ENCODE peak calls at places on chromosome 12, in ten cellular contexts. J is GM12865, H is astrocyte of the cerebellum, R is AG10803, G is nephron progenitor cell, Q is GM13976, F is HFFc6, W is fibroblast of villous mesenchyme, T is coronary artery, V is bronchial epithelial cell. C is an unnamed sample.

GRCh38 chr12:55955800-55956508 is 9.9 kb downstream of the PMEL start:
- DNase-seq in J (peak; percentile 44), H (no peak), R (peak; percentile 44), G (no peak), Q (no peak), F (peak; percentile 77), W (peak; percentile 55), T (no peak), V (peak; percentile 93), C (peak; percentile 40)

GRCh38 chr12:67697443-67697842 is 48.9 kb downstream of the DYRK2 start:
- DNase-seq in J (peak; percentile 16), H (peak; percentile 27), R (peak; percentile 74), G (no peak), Q (no peak), F (no peak), W (no peak), T (no peak), V (no peak), C (no peak)

GRCh38 chr12:74689071-74689655 is 151.5 kb downstream of the ATXN7L3B start:
- DNase-seq in J (peak; percentile 51), H (peak; percentile 59), R (peak; percentile 66), G (no peak), Q (peak; percentile 15), F (peak; percentile 61), W (peak; percentile 59), T (no peak), V (peak; percentile 61), C (peak; percentile 49)

GRCh38 chr12:69685810-69686209 is 13.3 kb downstream of the BEST3 start:
- DNase-seq in J (peak; percentile 20), H (peak; percentile 16), R (peak; percentile 53), G (no peak), Q (no peak), F (peak; percentile 53), W (no peak), T (no peak), V (peak; percentile 91), C (peak; percentile 8)

GRCh38 chr12:27790179-27790578 is 10.1 kb upstream of the MANSC4 start:
- DNase-seq in J (no peak), H (no peak), R (no peak), G (no peak), Q (no peak), F (no peak), W (peak; percentile 29), T (no peak), V (no peak), C (no peak)

GRCh38 chr12:24853094-24853493 is 95.8 kb downstream of the BCAT1 start:
- DNase-seq in J (no peak), H (no peak), R (no peak), G (no peak), Q (no peak), F (no peak), W (no peak), T (no peak), V (no peak), C (no peak)

GRCh38 chr12:131908082-131908715 is 13.8 kb downstream of the ULK1 start:
- DNase-seq in J (no peak), H (no peak), R (no peak), G (no peak), Q (no peak), F (no peak), W (no peak), T (no peak), V (no peak), C (no peak)

GRCh38 chr12:56636675-56637540 is 6.8 kb upstream of the BAZ2A start:
- DNase-seq in J (peak; percentile 97), H (peak; percentile 99), R (peak; percentile 100), G (peak; percentile 96), Q (peak; percentile 91), F (peak; percentile 99), W (peak; percentile 100), T (peak; percentile 100), V (peak; percentile 98), C (peak; percentile 99)

GRCh38 chr12:3295648-3296408 is 195.2 kb upstream of the PRMT8 start:
- DNase-seq in J (no peak), H (no peak), R (peak; percentile 24), G (no peak), Q (no peak), F (peak; percentile 13), W (peak; percentile 52), T (no peak), V (no peak), C (peak; percentile 41)

GRCh38 chr12:57242329-57242690 is 8.7 kb downstream of the STAC3 start:
- DNase-seq in J (no peak), H (no peak), R (no peak), G (no peak), Q (no peak), F (no peak), W (no peak), T (peak; percentile 72), V (no peak), C (no peak)

GRCh38 chr12:45696049-45696448 is 33.5 kb upstream of the ARID2 start:
- DNase-seq in J (no peak), H (no peak), R (no peak), G (no peak), Q (no peak), F (no peak), W (no peak), T (no peak), V (no peak), C (no peak)

GRCh38 chr12:132477009-132477702 is 12.8 kb upstream of the FBRSL1 start:
- DNase-seq in J (peak; percentile 55), H (no peak), R (no peak), G (no peak), Q (no peak), F (no peak), W (no peak), T (no peak), V (no peak), C (no peak)

GRCh38 chr12:70641691-70642090 is 4.5 kb upstream of the PTPRB start:
- DNase-seq in J (no peak), H (no peak), R (no peak), G (no peak), Q (no peak), F (no peak), W (no peak), T (no peak), V (no peak), C (no peak)

GRCh38 chr12:52949413-52950331 is 754 bp downstream of the KRT18 start:
- DNase-seq in J (no peak), H (peak; percentile 77), R (peak; percentile 81), G (peak; percentile 23), Q (no peak), F (peak; percentile 90), W (peak; percentile 96), T (no peak), V (peak; percentile 95), C (peak; percentile 96)

GRCh38 chr12:60194682-60195081 is 598.9 kb downstream of the SLC16A7 start:
- DNase-seq in J (no peak), H (no peak), R (peak; percentile 46), G (no peak), Q (no peak), F (peak; percentile 20), W (peak; percentile 17), T (no peak), V (peak; percentile 82), C (peak; percentile 22)

GRCh38 chr12:43676183-43676813 is 82.3 kb downstream of the PUS7L start:
- DNase-seq in J (peak; percentile 58), H (no peak), R (no peak), G (no peak), Q (peak; percentile 57), F (no peak), W (no peak), T (no peak), V (peak; percentile 32), C (peak; percentile 16)
- TF ChIP-seq CTCF in J (peak; percentile 69), H (peak; percentile 47), R (peak; percentile 53), G (peak; percentile 26), Q (peak; percentile 63), F (peak; percentile 59), W (peak; percentile 62), T (no peak), V (peak; percentile 67), C (peak; percentile 68)

DNA sequence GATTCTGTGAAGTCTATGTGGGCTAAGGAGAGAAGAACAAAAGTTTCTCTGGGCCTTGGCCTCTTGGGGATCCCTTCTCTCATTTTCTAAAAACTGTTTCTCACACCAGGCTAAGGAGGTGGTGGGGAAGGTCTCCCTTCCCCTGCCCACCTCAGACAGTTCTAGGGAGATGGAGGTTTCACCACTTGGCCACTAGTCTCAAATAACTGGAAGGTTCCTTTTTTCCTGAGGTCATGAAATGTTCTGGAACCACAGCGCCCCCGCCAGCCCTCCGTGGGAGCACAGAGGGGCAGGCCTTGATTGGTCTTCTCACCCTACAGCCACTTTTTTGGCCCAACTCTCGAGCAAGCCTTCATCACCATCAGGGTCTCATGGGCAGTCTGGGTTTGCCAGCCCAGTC is 12.6 kb downstream of the C12orf43 start:
- DNase-seq in J (no peak), H (no peak), R (no peak), G (no peak), Q (no peak), F (no peak), W (no peak), T (no peak), V (no peak), C (no peak)
- TF ChIP-seq CTCF in J (no peak), H (no peak), R (no peak), G (no peak), Q (no peak), F (peak; percentile 39), W (no peak), T (no peak), V (no peak), C (no peak)

DNA sequence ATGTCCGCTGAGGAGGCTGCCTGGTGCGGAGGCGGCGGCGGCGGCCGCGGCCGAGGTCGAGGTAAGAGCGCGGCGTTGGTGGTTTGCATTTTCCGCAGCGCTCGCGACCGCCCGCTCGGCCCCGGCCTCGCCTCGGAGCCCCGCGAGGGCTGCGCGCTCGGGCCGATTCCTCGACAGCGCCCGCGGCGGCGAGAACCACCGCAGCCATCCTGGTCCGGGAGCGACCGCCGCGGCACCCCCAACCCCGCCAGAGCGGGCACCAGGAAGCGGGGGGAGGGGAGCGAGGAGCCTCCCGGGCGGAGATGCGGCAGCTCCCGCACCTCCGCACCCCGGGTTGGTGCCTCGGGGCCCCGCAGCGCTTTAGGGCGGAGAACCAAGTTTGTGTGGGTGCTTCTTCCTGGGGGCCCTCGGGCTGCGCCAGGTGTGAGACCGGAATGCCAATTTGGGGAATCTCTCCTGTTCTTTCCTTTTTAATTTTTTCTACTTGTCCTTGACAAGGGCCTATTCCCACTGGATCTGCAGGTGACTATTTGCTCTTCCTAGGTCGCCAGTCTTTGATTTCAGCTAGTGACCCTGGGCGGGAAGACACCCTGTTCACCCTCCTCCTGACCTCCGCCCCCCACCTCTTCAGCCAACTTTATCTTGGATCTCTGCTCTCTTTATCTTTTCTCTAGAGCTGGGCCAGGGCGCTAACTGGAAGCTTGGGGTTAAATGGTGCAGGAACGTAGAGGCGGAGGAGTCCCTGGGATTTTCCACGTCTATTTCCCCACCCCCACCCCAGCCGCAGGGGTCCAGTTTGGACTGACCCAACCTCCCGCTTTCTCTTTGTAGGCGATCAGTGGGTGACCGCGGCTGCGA is at the start of gene SOCS2:
- DNase-seq in J (no peak), H (no peak), R (no peak), G (peak; percentile 74), Q (peak; percentile 61), F (peak; percentile 22), W (peak; percentile 56), T (no peak), V (no peak), C (peak; percentile 8)
- TF ChIP-seq CTCF in J (no peak), H (no peak), R (no peak), G (no peak), Q (no peak), F (no peak), W (no peak), T (no peak), V (no peak), C (no peak)

DNA sequence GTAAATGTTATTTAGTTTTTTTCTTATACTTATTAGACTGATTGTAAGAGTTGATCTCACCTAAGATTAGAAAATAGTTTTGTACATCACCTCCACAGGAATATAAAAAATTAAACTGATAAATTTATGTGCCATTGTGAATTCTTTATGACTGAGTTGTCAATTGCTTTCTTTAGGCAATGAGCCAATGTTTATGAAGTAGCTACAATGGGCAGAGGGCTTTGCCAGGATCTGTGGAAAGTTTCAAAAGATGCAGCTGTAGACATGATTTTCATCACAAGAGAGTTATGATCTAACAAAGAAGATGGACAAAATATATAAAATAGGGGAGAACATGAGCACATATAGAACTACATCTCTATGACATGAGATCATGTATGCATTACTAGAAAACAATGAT is 55.3 kb upstream of the E2F7 start:
- DNase-seq in J (no peak), H (peak; percentile 26), R (peak; percentile 64), G (no peak), Q (no peak), F (peak; percentile 58), W (peak; percentile 49), T (no peak), V (peak; percentile 65), C (peak; percentile 89)
- TF ChIP-seq CTCF in J (no peak), H (no peak), R (no peak), G (no peak), Q (no peak), F (no peak), W (no peak), T (no peak), V (no peak), C (no peak)

C was measured in endothelial cell of umbilical vein.